ENCODE peak calls at places on chromosome 11, in eight cellular contexts. K is upper lobe of right lung, A is esophagus squamous epithelium, X is IMR-90, J is colonic mucosa, E is ovary, U is fibroblast of pulmonary artery, S is fibroblast of lung. Q is an unnamed sample.

GRCh38 chr11:33766085-33766484 is 8.2 kb downstream of the FBXO3 start:
- DNase-seq in K (no peak), A (no peak), X (no peak), J (no peak), E (no peak), U (no peak), S (no peak), Q (no peak)

GRCh38 chr11:63583288-63583687 is 20.1 kb upstream of the PLAAT2 start:
- DNase-seq in K (no peak), A (no peak), X (no peak), J (no peak), E (no peak), U (peak), S (no peak), Q (no peak)

GRCh38 chr11:117071344-117071787 is 26.9 kb downstream of the SIK3 start:
- DNase-seq in K (no peak), A (no peak), X (no peak), J (peak), E (no peak), U (peak), S (peak), Q (no peak)

GRCh38 chr11:113181094-113181493 is 133.3 kb upstream of the TTC12 start:
- DNase-seq in K (no peak), A (no peak), X (no peak), J (no peak), E (no peak), U (no peak), S (no peak), Q (no peak)

GRCh38 chr11:34585870-34586654 is 34.8 kb upstream of the EHF start:
- DNase-seq in K (no peak), A (no peak), X (peak), J (no peak), E (no peak), U (peak), S (peak), Q (peak)

GRCh38 chr11:128474036-128474874 is 113.1 kb downstream of the ETS1 start:
- DNase-seq in K (no peak), A (no peak), X (no peak), J (no peak), E (no peak), U (no peak), S (no peak), Q (no peak)

GRCh38 chr11:81497202-81497804 is 1236.4 kb downstream of the FAM181B start:
- DNase-seq in K (no peak), A (no peak), X (peak), J (peak), E (no peak), U (peak), S (peak), Q (peak)

GRCh38 chr11:121651267-121651625 is 198.5 kb upstream of the SORL1-AS1 start:
- DNase-seq in K (no peak), A (no peak), X (no peak), J (no peak), E (no peak), U (no peak), S (no peak), Q (no peak)

GRCh38 chr11:63802637-63803414 is 10.4 kb upstream of the SPINDOC start:
- DNase-seq in K (no peak), A (no peak), X (peak), J (peak), E (no peak), U (peak), S (peak), Q (no peak)

GRCh38 chr11:8613036-8613435 is 19.0 kb upstream of the STK33 start:
- DNase-seq in K (no peak), A (no peak), X (no peak), J (no peak), E (no peak), U (no peak), S (no peak), Q (no peak)

GRCh38 chr11:2685566-2686359 is 14.0 kb downstream of the KCNQ1OT1 start:
- DNase-seq in K (peak), A (no peak), X (no peak), J (no peak), E (no peak), U (no peak), S (no peak), Q (no peak)

GRCh38 chr11:46278387-46279173 is 1.1 kb downstream of the CREB3L1 start:
- DNase-seq in K (peak), A (no peak), X (peak), J (peak), E (peak), U (peak), S (peak), Q (peak)

GRCh38 chr11:126561327-126561893 is 205.9 kb downstream of the ST3GAL4 start:
- DNase-seq in K (no peak), A (no peak), X (peak), J (peak), E (peak), U (peak), S (peak), Q (peak)

GRCh38 chr11:108732395-108732794 is 67.5 kb downstream of the DDX10 start:
- DNase-seq in K (no peak), A (no peak), X (no peak), J (no peak), E (no peak), U (no peak), S (no peak), Q (no peak)

GRCh38 chr11:69361048-69361447 is 67.1 kb downstream of the MYEOV start:
- DNase-seq in K (no peak), A (no peak), X (no peak), J (peak), E (no peak), U (no peak), S (no peak), Q (no peak)

GRCh38 chr11:21897203-21897602 is 295.7 kb upstream of the ANO5 start:
- DNase-seq in K (no peak), A (no peak), X (no peak), J (no peak), E (no peak), U (no peak), S (no peak), Q (no peak)

GRCh38 chr11:86132667-86133310 is 63.9 kb upstream of the PICALM start:
- DNase-seq in K (no peak), A (no peak), X (no peak), J (peak), E (no peak), U (no peak), S (no peak), Q (no peak)

GRCh38 chr11:128933481-128934178 is 9.0 kb downstream of the TP53AIP1 start:
- DNase-seq in K (no peak), A (no peak), X (no peak), J (no peak), E (no peak), U (no peak), S (no peak), Q (no peak)

DNA sequence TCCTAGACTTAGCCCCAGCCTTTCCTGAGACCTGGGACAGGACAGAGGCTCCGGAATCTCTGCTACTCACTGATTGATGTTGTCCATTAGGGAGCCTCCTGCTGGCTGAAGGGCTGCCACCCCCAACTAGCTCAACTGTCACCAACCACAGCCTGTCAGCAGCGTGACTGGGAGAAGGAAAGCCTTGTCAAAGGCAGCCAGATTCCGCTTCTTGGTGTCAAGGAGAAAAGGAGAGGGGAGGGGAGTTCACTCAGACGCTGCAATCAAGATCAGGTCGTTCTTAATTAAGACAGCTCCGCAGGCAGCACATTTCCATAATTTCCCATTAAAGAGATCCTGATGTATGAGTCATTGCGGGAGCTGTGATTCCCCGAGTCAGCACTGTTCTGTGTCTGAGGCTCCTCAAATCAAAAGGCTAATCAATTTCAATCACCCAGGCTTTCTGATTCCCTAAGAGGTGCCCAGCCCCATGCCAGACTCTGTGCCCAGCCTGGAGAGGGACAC is 152.8 kb upstream of the ZBED5 start:
- DNase-seq in K (no peak), A (no peak), X (peak), J (peak), E (no peak), U (peak), S (peak), Q (peak)
- TF ChIP-seq CTCF in K (peak), A (peak), X (no peak), J (no peak), E (no peak), U (peak), S (peak), Q (peak)

DNA sequence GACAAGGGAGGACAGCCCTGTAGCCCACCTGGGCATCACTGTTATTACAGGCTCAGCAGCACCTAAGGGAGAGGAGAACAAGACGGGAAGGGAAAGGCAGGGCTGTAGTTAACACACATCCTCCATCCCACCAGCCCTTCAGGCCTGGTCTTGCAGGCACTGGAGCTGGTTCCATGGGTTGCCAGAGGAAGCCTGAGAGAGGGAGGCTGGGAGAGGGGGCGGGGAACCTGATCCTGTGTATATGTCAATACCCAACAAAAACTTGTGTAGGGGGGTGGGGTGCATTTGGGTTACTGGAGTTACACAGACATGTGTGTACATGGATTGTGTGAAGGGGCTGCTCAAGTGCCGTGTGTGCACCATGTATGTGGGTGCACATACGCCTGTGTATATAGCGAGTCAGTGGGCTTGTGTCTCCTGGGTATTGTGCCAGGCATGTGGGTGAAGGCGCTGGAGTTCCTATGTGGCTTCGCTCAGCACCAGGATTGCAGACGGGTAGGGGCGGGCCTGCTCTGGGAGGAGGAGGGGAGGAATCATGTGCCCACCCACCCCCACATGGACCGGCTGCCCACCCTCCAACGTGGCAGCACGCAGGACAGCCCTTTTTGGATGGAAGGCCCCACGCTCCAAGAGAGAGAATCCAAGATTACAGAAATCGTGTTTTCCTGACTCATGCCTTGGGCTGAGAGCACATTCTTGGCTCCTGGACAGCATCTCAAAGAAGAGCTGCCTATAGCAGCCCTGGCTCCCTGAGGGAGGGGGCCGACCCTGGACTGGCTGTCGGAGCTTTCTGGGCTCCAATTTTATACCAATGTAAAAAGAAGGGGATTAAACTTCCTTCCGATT is 4.2 kb upstream of the SERPINH1 start:
- DNase-seq in K (peak), A (no peak), X (peak), J (no peak), E (peak), U (peak), S (peak), Q (peak)
- H3K4me3 ChIP-seq in K (peak), A (no peak), X (no peak), J (no peak), E (no peak), U (peak), S (peak), Q (no peak)

DNA sequence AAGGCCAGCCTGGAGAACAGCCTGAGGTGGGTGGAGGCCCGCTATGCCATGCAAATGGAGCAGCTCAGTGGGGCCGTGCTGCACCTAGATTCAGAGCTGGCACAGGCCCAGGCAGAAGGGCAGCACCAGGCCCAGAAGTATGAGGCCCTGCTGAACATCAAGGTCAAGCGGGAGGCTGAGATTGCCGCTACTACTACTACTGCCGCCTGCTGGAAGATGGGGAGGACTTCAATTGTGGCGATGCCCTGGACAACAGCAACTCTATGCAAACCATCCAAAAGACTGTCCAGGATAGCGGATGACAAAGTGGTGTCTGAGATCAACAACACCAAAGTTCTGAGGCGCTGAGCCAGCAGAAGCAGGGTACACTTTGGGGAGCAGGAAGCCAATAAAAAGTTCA is 3.1 kb upstream of the TMEM218 start:
- DNase-seq in K (no peak), A (no peak), X (no peak), J (no peak), E (no peak), U (no peak), S (no peak), Q (no peak)
- TF ChIP-seq CTCF in K (no peak), A (no peak), X (peak), J (no peak), E (no peak), U (peak), S (no peak), Q (peak)

GRCh38 chr11:66548774-66549630 is 2.3 kb downstream of the ACTN3 start:
- DNase-seq in K (no peak), A (no peak), X (no peak), J (no peak), E (no peak), U (no peak), S (no peak), Q (no peak)

GRCh38 chr11:66546966-66547661 is 411 bp downstream of the ACTN3 start:
- DNase-seq in K (no peak), A (no peak), X (no peak), J (no peak), E (no peak), U (no peak), S (no peak), Q (no peak)

GRCh38 chr11:66548041-66548440 is 1.3 kb downstream of the ACTN3 start:
- DNase-seq in K (no peak), A (no peak), X (no peak), J (no peak), E (no peak), U (no peak), S (no peak), Q (no peak)

GRCh38 chr11:66546368-66546965 is at the start of gene ACTN3:
- DNase-seq in K (no peak), A (no peak), X (no peak), J (peak), E (peak), U (peak), S (peak), Q (no peak)

DNA sequence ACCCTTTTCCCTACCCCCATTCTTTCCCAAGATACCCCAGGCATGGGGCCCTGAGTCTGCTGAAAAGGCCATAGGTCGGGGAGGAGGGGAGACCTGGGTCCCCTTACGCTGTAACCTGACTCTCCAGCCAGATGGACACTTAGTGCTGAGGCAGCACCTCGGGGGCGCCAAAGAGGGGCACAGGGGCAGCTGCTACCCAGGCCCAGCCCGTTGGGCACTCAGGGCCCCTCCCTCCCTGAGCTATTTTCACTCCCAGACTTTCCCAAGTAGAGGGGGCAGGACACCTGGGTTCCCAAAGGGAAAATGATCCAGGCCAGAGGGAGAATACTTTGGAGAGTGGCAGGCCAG is 933 bp downstream of the ACTN3 start:
- DNase-seq in K (no peak), A (no peak), X (no peak), J (no peak), E (no peak), U (no peak), S (no peak), Q (no peak)
- H3K4me3 ChIP-seq in K (no peak), A (no peak), X (no peak), J (no peak), E (no peak), U (no peak), S (no peak), Q (no peak)

GRCh38 chr11:70378506-70379134 is 19.7 kb upstream of the CTTN start:
- DNase-seq in K (peak), A (no peak), X (no peak), J (no peak), E (no peak), U (no peak), S (no peak), Q (no peak)
- TF ChIP-seq CTCF in K (no peak), A (no peak), X (peak), J (no peak), E (no peak), U (peak), S (no peak), Q (no peak)